ENCODE peak calls at places on chromosome 7, in four cellular contexts. Y is activated CD4-positive, alpha-beta T cell treated with anti-CD3 and anti-CD28 coated beads, Interleukin-2, amount 10 ng/mL, durations not matched to agents 24 days and 14 days; U is posterior cingulate gyrus; C is naive thymus-derived CD4-positive, alpha-beta T cell. W is an unnamed sample.
A peak's percentile ranks its signal among the peaks of the same experiment; 100 is the strongest.

GRCh38 chr7:105413887-105414437 is 25.2 kb upstream of the SRPK2 start:
- DNase-seq in U (no peak), Y (no peak), C (no peak), W (no peak)

GRCh38 chr7:92875719-92876118 is 39.3 kb upstream of the CDK6 start:
- DNase-seq in U (no peak), C (no peak), Y (peak; percentile 56), W (no peak)

GRCh38 chr7:92421676-92422435 is 25.4 kb upstream of the GATAD1 start:
- DNase-seq in U (no peak), C (no peak), Y (no peak), W (no peak)

GRCh38 chr7:150717821-150718420 is 1.5 kb downstream of the GIMAP1 start:
- DNase-seq in C (no peak), U (no peak), Y (peak; percentile 78), W (no peak)

GRCh38 chr7:123289200-123289599 is 89.4 kb upstream of the SLC13A1 start:
- DNase-seq in C (no peak), U (no peak), Y (no peak), W (no peak)

GRCh38 chr7:91201731-91202130 is 62.5 kb upstream of the FZD1 start:
- DNase-seq in Y (no peak), U (no peak), C (no peak), W (no peak)

GRCh38 chr7:15558747-15559146 is 3.1 kb downstream of the AGMO start:
- DNase-seq in U (no peak), Y (no peak), C (no peak), W (no peak)

GRCh38 chr7:157568785-157569584 is 232.2 kb downstream of the DNAJB6 start:
- DNase-seq in U (peak; percentile 93), C (peak; percentile 73), Y (peak; percentile 88), W (peak; percentile 76)

GRCh38 chr7:133645870-133646492 is 393.1 kb downstream of the EXOC4 start:
- DNase-seq in U (no peak), C (no peak), Y (no peak), W (no peak)

GRCh38 chr7:99080679-99081078 is 63.2 kb downstream of the SMURF1 start:
- DNase-seq in U (no peak), C (no peak), Y (no peak), W (no peak)

GRCh38 chr7:92766461-92767003 is 69.8 kb downstream of the CDK6 start:
- DNase-seq in C (no peak), Y (no peak), U (no peak), W (no peak)

GRCh38 chr7:41786943-41787342 is 84.1 kb upstream of the INHBA start:
- DNase-seq in U (no peak), Y (no peak), C (no peak), W (no peak)

GRCh38 chr7:74256446-74257408 is 2.5 kb upstream of the RFC2 start:
- DNase-seq in Y (no peak), U (no peak), C (no peak), W (no peak)

GRCh38 chr7:44965441-44965903 is 13.3 kb downstream of the MYO1G start:
- DNase-seq in C (no peak), Y (peak; percentile 58), U (no peak), W (no peak)

GRCh38 chr7:131501930-131502685 is 54.3 kb downstream of the PODXL start:
- DNase-seq in Y (peak; percentile 37), C (no peak), U (no peak), W (no peak)

GRCh38 chr7:115477193-115477651 is 553.3 kb downstream of the TFEC start:
- DNase-seq in U (peak; percentile 75), Y (no peak), C (no peak), W (no peak)

GRCh38 chr7:116572036-116572435 is 47.2 kb downstream of the CAV1 start:
- DNase-seq in Y (peak; percentile 3), U (no peak), C (no peak), W (no peak)

GRCh38 chr7:20208651-20209307 is 8.4 kb downstream of the MACC1 start:
- DNase-seq in C (no peak), Y (no peak), U (no peak), W (no peak)

GRCh38 chr7:53500076-53500475 is 464.6 kb downstream of the POM121L12 start:
- DNase-seq in U (no peak), Y (no peak), C (no peak), W (no peak)

GRCh38 chr7:135355377-135356048 is 121.9 kb downstream of the STRA8 start:
- DNase-seq in Y (no peak), C (no peak), U (no peak), W (no peak)

GRCh38 chr7:46026741-46027140 is 105.7 kb upstream of the IGFBP3 start:
- DNase-seq in Y (no peak), U (no peak), C (no peak), W (no peak)

GRCh38 chr7:44538798-44539668 is 2.1 kb downstream of the NPC1L1 start:
- DNase-seq in U (peak; percentile 82), Y (no peak), C (no peak), W (no peak)

GRCh38 chr7:98565114-98565513 is 52.0 kb upstream of the NPTX2 start:
- DNase-seq in Y (no peak), C (no peak), U (no peak), W (no peak)

W was measured in occipital lobe.